ENCODE peak calls at places on chromosomes 5 and 9, in five cellular contexts. U, Q, X, O and J are unnamed samples.

GRCh38 chr5:107367480-107367879 is 303.3 kb downstream of the EFNA5 start:
- DNase-seq in X (no peak), Q (no peak), U (no peak), O (no peak), J (no peak)

GRCh38 chr5:178467261-178468195 is 122.7 kb downstream of the COL23A1 start:
- DNase-seq in Q (no peak), O (no peak), X (peak; percentile 46), U (no peak), J (no peak)

GRCh38 chr9:89154218-89154617 is 24.4 kb downstream of the SHC3 start:
- DNase-seq in O (no peak), Q (no peak), X (no peak), U (no peak), J (no peak)

GRCh38 chr9:85521331-85522197 is 220.2 kb downstream of the AGTPBP1 start:
- DNase-seq in O (no peak), Q (no peak), X (no peak), U (no peak), J (no peak)

GRCh38 chr9:133737774-133738038 is 446 bp downstream of the SARDH start:
- DNase-seq in O (no peak), U (no peak), Q (no peak), X (no peak), J (no peak)

GRCh38 chr9:34457266-34458012 is 931 bp downstream of the FAM219A start:
- DNase-seq in U (no peak), O (peak; percentile 62), X (peak; percentile 56), Q (peak; percentile 79), J (peak; percentile 45)

GRCh38 chr5:163533229-163533628 is 27.8 kb downstream of the MAT2B start:
- DNase-seq in Q (no peak), U (no peak), X (no peak), O (no peak), J (no peak)

GRCh38 chr5:168836603-168837245 is 257.6 kb upstream of the PANK3 start:
- DNase-seq in Q (no peak), O (no peak), U (no peak), X (no peak), J (no peak)

GRCh38 chr5:34924462-34924765 is 4.9 kb upstream of the DNAJC21 start:
- DNase-seq in O (no peak), Q (no peak), U (no peak), X (no peak), J (no peak)

GRCh38 chr9:7166074-7166473 is 408.3 kb downstream of the KDM4C start:
- DNase-seq in Q (no peak), X (no peak), O (no peak), U (no peak), J (no peak)

GRCh38 chr9:133763272-133764183 is 25.4 kb upstream of the SARDH start:
- DNase-seq in X (no peak), O (no peak), U (no peak), Q (peak; percentile 14), J (no peak)

GRCh38 chr5:137706841-137707240 is 29.0 kb downstream of the KLHL3 start:
- DNase-seq in Q (no peak), U (no peak), X (no peak), O (no peak), J (no peak)

GRCh38 chr9:86034863-86035734 is 64.3 kb downstream of the GOLM1 start:
- DNase-seq in X (peak; percentile 64), Q (no peak), U (peak; percentile 32), O (peak; percentile 79), J (no peak)

GRCh38 chr5:88660326-88660946 is 222.5 kb downstream of the MEF2C start:
- DNase-seq in O (no peak), Q (no peak), U (no peak), X (no peak), J (no peak)
- H3K4me3 ChIP-seq in O (peak overlapping the region; percentile 43), Q (peak overlapping the region; percentile 28), U (no peak overlapping the region), X (no peak overlapping the region), J (peak overlapping the region; percentile 48)

GRCh38 chr5:612498-613424 is 621 bp downstream of the CEP72 start:
- DNase-seq in U (no peak), Q (no peak), X (peak; percentile 19), O (peak; percentile 40), J (no peak)

GRCh38 chr5:610011-610743 is 2.0 kb upstream of the CEP72 start:
- DNase-seq in O (no peak), X (no peak), Q (no peak), U (no peak), J (no peak)

GRCh38 chr5:609506-609905 is 2.6 kb upstream of the CEP72 start:
- DNase-seq in X (no peak), Q (no peak), O (no peak), U (no peak), J (no peak)

GRCh38 chr5:611731-612486 is at the start of gene CEP72:
- DNase-seq in O (peak; percentile 88), U (peak; percentile 68), Q (peak; percentile 93), X (peak; percentile 94), J (peak; percentile 78)

GRCh38 chr5:610744-611730 is 1.1 kb upstream of the CEP72 start:
- DNase-seq in Q (no peak), O (no peak), U (no peak), X (peak; percentile 8), J (no peak)
- TF ChIP-seq POLR2A in Q (no peak), O (no peak), U (no peak), X (no peak), J (no peak)

DNA sequence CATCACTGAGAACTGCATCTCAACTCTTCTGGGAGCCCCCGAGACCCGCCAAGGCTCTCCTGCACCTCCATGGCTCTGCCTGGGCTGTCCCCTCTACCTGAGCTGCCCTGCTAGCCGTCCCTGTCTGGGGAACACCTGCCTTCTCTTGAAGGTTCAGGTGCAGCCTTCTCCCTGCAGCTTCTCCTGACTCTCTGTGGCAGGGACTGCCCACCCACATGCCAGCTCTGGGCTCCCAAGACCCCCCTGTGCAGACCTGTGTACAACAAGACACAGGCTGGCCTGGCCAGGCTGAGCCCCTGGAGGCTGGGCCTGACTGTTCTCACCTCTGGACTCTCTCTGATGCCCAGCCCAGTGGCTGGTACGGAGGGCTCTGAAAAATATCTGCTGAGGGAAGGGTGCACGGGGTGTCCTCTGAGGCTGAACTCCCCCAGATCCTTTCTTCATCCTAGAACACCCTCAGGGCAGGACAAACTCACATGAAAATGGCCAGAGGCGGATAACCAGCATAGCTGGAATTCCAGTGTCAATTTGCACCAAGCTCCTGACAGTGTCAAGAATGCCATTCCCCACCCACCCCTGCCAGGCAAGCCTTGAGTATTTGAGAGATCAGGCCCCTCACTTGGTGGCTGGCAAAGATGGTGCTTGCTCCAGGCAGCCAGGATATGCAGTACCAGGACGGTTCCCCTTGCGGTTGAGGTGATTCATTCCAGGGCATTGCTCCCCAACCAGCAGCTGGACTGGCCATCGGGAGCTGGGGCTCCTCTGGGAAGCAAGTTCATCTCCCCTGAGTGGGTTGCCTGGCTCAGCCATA is 40.9 kb upstream of the SLC25A51 start:
- DNase-seq in X (no peak), U (no peak), O (no peak), Q (no peak), J (no peak)
- TF ChIP-seq EP300 in X (no peak), U (no peak), O (no peak), Q (no peak), J (no peak)

DNA sequence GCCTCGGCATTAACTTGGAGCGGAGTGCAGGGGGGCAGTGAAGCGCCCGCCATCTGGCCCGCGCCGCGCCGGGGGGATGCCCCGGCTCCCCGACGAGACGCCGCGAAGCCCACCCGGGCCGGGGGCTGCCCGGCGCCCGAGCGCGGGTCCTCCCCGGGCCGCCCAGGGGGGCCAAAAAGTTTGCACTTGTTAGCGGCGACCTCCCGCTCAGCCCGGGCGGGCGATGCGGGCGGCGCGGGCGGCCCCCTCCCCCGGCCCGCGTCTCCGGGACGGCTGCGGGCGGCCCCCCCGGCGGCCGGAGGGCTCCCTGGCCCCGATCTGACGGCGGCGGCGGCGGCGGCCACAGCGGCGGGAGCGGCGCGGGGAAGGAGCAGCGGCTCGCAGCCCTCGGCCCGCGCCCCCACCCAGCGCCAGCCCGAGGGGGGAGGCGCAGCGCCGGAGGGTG is at the start of gene NTNG2:
- DNase-seq in O (no peak), Q (no peak), U (no peak), X (no peak), J (no peak)
- H3K4me3 ChIP-seq in O (peak within 1 kb of the TSS; percentile 95), Q (peak within 1 kb of the TSS; percentile 54), U (peak within 1 kb of the TSS; percentile 35), X (peak within 1 kb of the TSS; percentile 57), J (peak within 1 kb of the TSS; percentile 51)

GRCh38 chr5:157575096-157575872 is at the start of gene ADAM19:
- DNase-seq in U (no peak), O (peak; percentile 39), X (peak; percentile 59), Q (peak; percentile 52), J (peak; percentile 29)
- TF ChIP-seq POLR2A in U (no peak), O (peak; percentile 54), X (peak; percentile 63), Q (peak; percentile 11), J (peak; percentile 11)